ENCODE peak calls at places on chromosome 5, in five cellular contexts. One of them, this sample, is unnamed.

GRCh38 chr5:15383021-15383420 is 117.0 kb upstream of the FBXL7 start:
- DNase-seq in H9: no peak
- DNase-seq in PC-9: no peak
- DNase-seq in mucosa of descending colon: no peak
- DNase-seq in ovary: no peak
- DNase-seq in this sample: no peak

GRCh38 chr5:6583049-6583880 is 49.6 kb downstream of the NSUN2 start:
- DNase-seq in H9: peak
- DNase-seq in PC-9: no peak
- DNase-seq in mucosa of descending colon: no peak
- DNase-seq in ovary: peak
- DNase-seq in this sample: peak

GRCh38 chr5:32174011-32174866 is at the start of gene GOLPH3:
- DNase-seq in H9: peak
- DNase-seq in PC-9: peak
- DNase-seq in mucosa of descending colon: peak
- DNase-seq in ovary: peak
- DNase-seq in this sample: peak

GRCh38 chr5:80960531-80961375 is 590 bp downstream of the RASGRF2 start:
- DNase-seq in H9: peak
- DNase-seq in PC-9: peak
- DNase-seq in mucosa of descending colon: peak
- DNase-seq in ovary: peak
- DNase-seq in this sample: peak

GRCh38 chr5:6812800-6813731 is 99.8 kb downstream of the TENT4A start:
- DNase-seq in H9: no peak
- DNase-seq in PC-9: no peak
- DNase-seq in mucosa of descending colon: peak
- DNase-seq in ovary: peak
- DNase-seq in this sample: no peak

GRCh38 chr5:53779541-53779981 is 219.1 kb downstream of the NDUFS4 start:
- DNase-seq in H9: no peak
- DNase-seq in PC-9: no peak
- DNase-seq in mucosa of descending colon: no peak
- DNase-seq in ovary: no peak
- DNase-seq in this sample: no peak

GRCh38 chr5:83322273-83322924 is 149.1 kb upstream of the VCAN start:
- DNase-seq in H9: no peak
- DNase-seq in PC-9: no peak
- DNase-seq in mucosa of descending colon: no peak
- DNase-seq in ovary: no peak
- DNase-seq in this sample: no peak

GRCh38 chr5:67361932-67362729 is 165.5 kb upstream of the CD180 start:
- DNase-seq in H9: no peak
- DNase-seq in PC-9: no peak
- DNase-seq in mucosa of descending colon: no peak
- DNase-seq in ovary: no peak
- DNase-seq in this sample: no peak

GRCh38 chr5:912356-913091 is 19.8 kb downstream of the TRIP13 start:
- DNase-seq in H9: no peak
- DNase-seq in PC-9: peak
- DNase-seq in mucosa of descending colon: no peak
- DNase-seq in ovary: no peak
- DNase-seq in this sample: no peak

GRCh38 chr5:851076-851475 is 290 bp upstream of the ZDHHC11 start:
- DNase-seq in H9: no peak
- DNase-seq in PC-9: no peak
- DNase-seq in mucosa of descending colon: peak
- DNase-seq in ovary: no peak
- DNase-seq in this sample: peak

GRCh38 chr5:59099270-59099994 is 516.6 kb downstream of the RAB3C start:
- DNase-seq in H9: no peak
- DNase-seq in PC-9: peak
- DNase-seq in mucosa of descending colon: no peak
- DNase-seq in ovary: no peak
- DNase-seq in this sample: no peak

GRCh38 chr5:176360894-176361436 is 599 bp downstream of the KIAA1191 start:
- DNase-seq in H9: no peak
- DNase-seq in PC-9: no peak
- DNase-seq in mucosa of descending colon: no peak
- DNase-seq in ovary: peak
- DNase-seq in this sample: no peak

GRCh38 chr5:151288180-151288579 is 15.4 kb downstream of the SLC36A3 start:
- DNase-seq in H9: no peak
- DNase-seq in PC-9: peak
- DNase-seq in mucosa of descending colon: no peak
- DNase-seq in ovary: no peak
- DNase-seq in this sample: no peak

GRCh38 chr5:3394046-3394597 is 201.5 kb upstream of the IRX1 start:
- DNase-seq in H9: no peak
- DNase-seq in PC-9: no peak
- DNase-seq in mucosa of descending colon: no peak
- DNase-seq in ovary: no peak
- DNase-seq in this sample: peak

GRCh38 chr5:7396169-7397004 is 449 bp downstream of the ADCY2 start:
- DNase-seq in H9: no peak
- DNase-seq in PC-9: no peak
- DNase-seq in mucosa of descending colon: no peak
- DNase-seq in ovary: peak
- DNase-seq in this sample: peak

GRCh38 chr5:134603059-134603458 is 29.6 kb downstream of the SAR1B start:
- DNase-seq in H9: no peak
- DNase-seq in PC-9: no peak
- DNase-seq in mucosa of descending colon: no peak
- DNase-seq in ovary: no peak
- DNase-seq in this sample: no peak

GRCh38 chr5:76785493-76785892 is 33.3 kb upstream of the F2RL1 start:
- DNase-seq in H9: no peak
- DNase-seq in PC-9: peak
- DNase-seq in mucosa of descending colon: no peak
- DNase-seq in ovary: no peak
- DNase-seq in this sample: no peak

GRCh38 chr5:129836321-129836720 is 67.9 kb upstream of the CHSY3 start:
- DNase-seq in H9: no peak
- DNase-seq in PC-9: no peak
- DNase-seq in mucosa of descending colon: no peak
- DNase-seq in ovary: no peak
- DNase-seq in this sample: no peak

GRCh38 chr5:161530700-161531099 is 15.8 kb downstream of the GABRB2 start:
- DNase-seq in H9: no peak
- DNase-seq in PC-9: no peak
- DNase-seq in mucosa of descending colon: no peak
- DNase-seq in ovary: no peak
- DNase-seq in this sample: no peak

GRCh38 chr5:15807861-15808260 is 307.9 kb downstream of the FBXL7 start:
- DNase-seq in H9: no peak
- DNase-seq in PC-9: no peak
- DNase-seq in mucosa of descending colon: no peak
- DNase-seq in ovary: no peak
- DNase-seq in this sample: peak

GRCh38 chr5:173643964-173644363 is 27.5 kb upstream of the BOD1 start:
- DNase-seq in H9: peak
- DNase-seq in PC-9: no peak
- DNase-seq in mucosa of descending colon: no peak
- DNase-seq in ovary: no peak
- DNase-seq in this sample: peak

DNA sequence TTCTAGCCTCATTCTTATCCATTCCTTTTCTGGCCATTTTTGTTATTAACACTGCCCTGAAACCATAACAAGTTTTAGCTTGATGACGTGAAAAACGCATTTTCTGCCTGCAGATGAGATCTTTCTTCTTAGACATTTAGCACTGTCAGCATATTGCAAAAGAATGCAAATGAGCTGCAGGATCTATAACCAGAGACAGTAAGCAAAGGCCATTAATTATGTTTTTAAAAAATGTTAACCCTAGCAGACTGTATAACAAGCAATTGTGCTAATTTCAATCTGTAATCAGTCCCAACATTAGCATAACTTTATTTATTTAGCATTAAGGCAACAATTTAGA is 60.4 kb upstream of the ZNF608 start:
- DNase-seq in H9: no peak
- DNase-seq in PC-9: no peak
- DNase-seq in mucosa of descending colon: no peak
- DNase-seq in ovary: no peak
- DNase-seq in this sample: no peak
- TF ChIP-seq CTCF in H9: no peak
- TF ChIP-seq CTCF in PC-9: no peak
- TF ChIP-seq CTCF in mucosa of descending colon: no peak
- TF ChIP-seq CTCF in ovary: no peak
- TF ChIP-seq CTCF in this sample: no peak

GRCh38 chr5:33371660-33372059 is 69.1 kb upstream of the TARS1 start:
- DNase-seq in H9: no peak
- DNase-seq in PC-9: no peak
- DNase-seq in mucosa of descending colon: no peak
- DNase-seq in ovary: no peak
- DNase-seq in this sample: no peak

GRCh38 chr5:33367396-33367795 is 73.4 kb upstream of the TARS1 start:
- DNase-seq in H9: no peak
- DNase-seq in PC-9: no peak
- DNase-seq in mucosa of descending colon: no peak
- DNase-seq in ovary: no peak
- DNase-seq in this sample: no peak

GRCh38 chr5:33372721-33373120 is 68.0 kb upstream of the TARS1 start:
- DNase-seq in H9: no peak
- DNase-seq in PC-9: no peak
- DNase-seq in mucosa of descending colon: no peak
- DNase-seq in ovary: no peak
- DNase-seq in this sample: no peak

GRCh38 chr5:33369470-33370134 is 71.2 kb upstream of the TARS1 start:
- DNase-seq in H9: no peak
- DNase-seq in PC-9: no peak
- DNase-seq in mucosa of descending colon: no peak
- DNase-seq in ovary: no peak
- DNase-seq in this sample: no peak

GRCh38 chr5:33370135-33370472 is 70.7 kb upstream of the TARS1 start:
- DNase-seq in H9: no peak
- DNase-seq in PC-9: no peak
- DNase-seq in mucosa of descending colon: no peak
- DNase-seq in ovary: no peak
- DNase-seq in this sample: no peak
- TF ChIP-seq CTCF in H9: no peak
- TF ChIP-seq CTCF in PC-9: no peak
- TF ChIP-seq CTCF in mucosa of descending colon: no peak
- TF ChIP-seq CTCF in ovary: no peak
- TF ChIP-seq CTCF in this sample: no peak

DNA sequence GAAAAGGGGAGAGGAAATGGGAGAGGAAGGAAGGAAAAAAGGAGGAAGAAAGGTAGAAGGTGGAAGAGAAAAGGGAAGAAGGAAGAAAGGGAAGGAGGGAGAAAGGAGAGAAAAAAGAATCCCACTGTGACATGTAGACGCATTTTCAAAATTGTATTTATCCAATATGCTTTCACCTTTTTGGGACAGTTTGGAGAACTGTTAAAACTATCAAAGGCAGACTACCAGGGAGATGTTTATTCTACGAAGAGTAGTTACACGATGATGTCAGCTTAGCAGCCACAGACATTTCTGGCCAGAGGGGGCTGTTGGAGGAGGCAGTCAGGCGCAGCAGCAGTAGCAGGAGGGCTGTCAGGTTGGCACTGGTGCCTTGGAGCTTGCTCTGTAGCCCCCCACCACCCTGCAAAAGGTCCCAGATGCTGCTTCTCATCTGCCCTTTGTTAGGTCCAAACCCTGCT is 203.5 kb downstream of the SLIT3 start:
- DNase-seq in H9: no peak
- DNase-seq in PC-9: no peak
- DNase-seq in mucosa of descending colon: no peak
- DNase-seq in ovary: no peak
- DNase-seq in this sample: no peak
- TF ChIP-seq CTCF in H9: no peak
- TF ChIP-seq CTCF in PC-9: no peak
- TF ChIP-seq CTCF in mucosa of descending colon: no peak
- TF ChIP-seq CTCF in ovary: no peak
- TF ChIP-seq CTCF in this sample: no peak

DNA sequence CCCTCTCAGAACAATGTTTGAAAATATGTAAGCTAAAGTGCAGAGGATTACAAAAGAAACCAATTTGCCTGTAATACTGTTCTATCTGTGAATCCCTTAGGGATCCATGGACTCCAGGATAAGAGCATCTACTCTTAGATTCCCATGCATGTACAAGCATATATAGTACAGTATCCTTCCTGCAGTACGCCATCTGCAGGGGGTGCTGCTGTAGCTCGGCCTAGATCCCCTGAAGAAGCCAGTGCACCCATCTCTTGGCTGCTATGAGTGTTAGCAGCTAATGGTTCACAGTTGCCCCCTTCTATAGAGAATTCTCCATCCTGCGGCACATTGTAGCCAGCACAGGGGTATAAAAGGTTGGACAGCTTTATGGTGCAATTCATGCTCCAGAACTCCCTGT is 61.8 kb upstream of the SLC30A5 start:
- DNase-seq in H9: no peak
- DNase-seq in PC-9: no peak
- DNase-seq in mucosa of descending colon: no peak
- DNase-seq in ovary: no peak
- DNase-seq in this sample: peak
- TF ChIP-seq CTCF in H9: peak
- TF ChIP-seq CTCF in PC-9: no peak
- TF ChIP-seq CTCF in mucosa of descending colon: no peak
- TF ChIP-seq CTCF in ovary: no peak
- TF ChIP-seq CTCF in this sample: no peak

GRCh38 chr5:77995793-77996409 is 219.8 kb upstream of the TBCA start:
- DNase-seq in H9: no peak
- DNase-seq in PC-9: no peak
- DNase-seq in mucosa of descending colon: no peak
- DNase-seq in ovary: no peak
- DNase-seq in this sample: no peak

GRCh38 chr5:77994943-77995342 is 218.8 kb upstream of the TBCA start:
- DNase-seq in H9: no peak
- DNase-seq in PC-9: no peak
- DNase-seq in mucosa of descending colon: no peak
- DNase-seq in ovary: no peak
- DNase-seq in this sample: no peak

GRCh38 chr5:77993799-77994318 is 217.7 kb upstream of the TBCA start:
- DNase-seq in H9: no peak
- DNase-seq in PC-9: no peak
- DNase-seq in mucosa of descending colon: no peak
- DNase-seq in ovary: no peak
- DNase-seq in this sample: no peak

GRCh38 chr5:77991084-77991483 is 214.9 kb upstream of the TBCA start:
- DNase-seq in H9: no peak
- DNase-seq in PC-9: no peak
- DNase-seq in mucosa of descending colon: no peak
- DNase-seq in ovary: no peak
- DNase-seq in this sample: no peak

DNA sequence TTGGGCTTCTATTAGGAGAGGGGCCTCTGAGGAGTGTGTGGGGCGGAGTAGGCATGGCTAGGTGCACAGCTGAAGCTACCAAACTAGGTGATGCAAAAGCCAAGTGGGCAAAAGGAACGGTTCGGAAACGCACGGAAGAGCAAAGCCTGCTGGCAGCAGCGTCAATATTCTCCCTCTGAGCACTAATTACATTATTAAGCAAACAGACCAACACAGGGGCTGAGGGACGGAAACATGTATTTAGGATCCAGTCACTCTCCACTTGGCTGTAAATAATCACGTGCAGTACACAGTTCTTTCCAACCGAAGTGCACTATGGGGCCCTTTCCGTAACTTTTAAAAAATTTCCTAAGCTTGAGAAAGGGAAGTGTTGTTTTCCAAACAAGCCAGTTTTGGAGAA is 217.0 kb upstream of the TBCA start:
- DNase-seq in H9: no peak
- DNase-seq in PC-9: no peak
- DNase-seq in mucosa of descending colon: no peak
- DNase-seq in ovary: no peak
- DNase-seq in this sample: no peak
- TF ChIP-seq CTCF in H9: no peak
- TF ChIP-seq CTCF in PC-9: no peak
- TF ChIP-seq CTCF in mucosa of descending colon: no peak
- TF ChIP-seq CTCF in ovary: no peak
- TF ChIP-seq CTCF in this sample: no peak